ENCODE peak calls at places on chromosome 3, in ten cellular contexts. H, P, M, U, V, D, A, G, Z and W are unnamed samples.

GRCh38 chr3:124812291-124813265 is 74.6 kb downstream of the ITGB5 start:
- DNase-seq in H (peak; percentile 90), P (peak; percentile 84), M (no peak), U (peak; percentile 97), V (no peak), D (no peak), A (peak; percentile 92), G (peak; percentile 82), Z (no peak), W (no peak)

GRCh38 chr3:41508063-41508696 is 308.9 kb downstream of the CTNNB1 start:
- DNase-seq in H (peak; percentile 42), P (no peak), M (peak; percentile 46), U (peak; percentile 5), V (no peak), D (no peak), A (peak; percentile 77), G (peak; percentile 23), Z (no peak), W (no peak)

GRCh38 chr3:52225452-52226228 is at the start of gene TLR9:
- DNase-seq in H (no peak), P (no peak), M (no peak), U (no peak), V (no peak), D (peak; percentile 96), A (no peak), G (no peak), Z (peak; percentile 98), W (peak; percentile 52)

GRCh38 chr3:33115024-33115768 is 1.4 kb downstream of the CRTAP start:
- DNase-seq in H (peak; percentile 79), P (peak; percentile 79), M (peak; percentile 26), U (peak; percentile 96), V (no peak), D (peak; percentile 52), A (peak; percentile 50), G (peak; percentile 40), Z (peak; percentile 87), W (peak; percentile 27)

GRCh38 chr3:156483961-156484787 is 70.7 kb downstream of the SSR3 start:
- DNase-seq in H (peak; percentile 84), P (peak; percentile 38), M (no peak), U (peak; percentile 71), V (no peak), D (peak; percentile 74), A (peak; percentile 16), G (peak; percentile 8), Z (no peak), W (peak; percentile 88)

GRCh38 chr3:12187448-12188327 is 29.0 kb upstream of the TIMP4 start:
- DNase-seq in H (peak; percentile 67), P (no peak), M (no peak), U (peak; percentile 77), V (no peak), D (no peak), A (peak; percentile 23), G (no peak), Z (peak; percentile 48), W (no peak)

GRCh38 chr3:38604246-38604645 is 45.2 kb downstream of the SCN5A start:
- DNase-seq in H (no peak), P (no peak), M (no peak), U (no peak), V (no peak), D (no peak), A (no peak), G (no peak), Z (no peak), W (no peak)

GRCh38 chr3:124115279-124115678 is 123.4 kb upstream of the ROPN1 start:
- DNase-seq in H (no peak), P (no peak), M (no peak), U (no peak), V (no peak), D (no peak), A (no peak), G (no peak), Z (no peak), W (no peak)

GRCh38 chr3:12120374-12121140 is 38.2 kb downstream of the TIMP4 start:
- DNase-seq in H (no peak), P (no peak), M (no peak), U (no peak), V (no peak), D (peak; percentile 3), A (no peak), G (no peak), Z (no peak), W (peak; percentile 35)

GRCh38 chr3:48409291-48410201 is 20.3 kb downstream of the PLXNB1 start:
- DNase-seq in H (no peak), P (no peak), M (no peak), U (no peak), V (peak; percentile 10), D (no peak), A (no peak), G (no peak), Z (no peak), W (no peak)

GRCh38 chr3:31721709-31722108 is 189.0 kb downstream of the STT3B start:
- DNase-seq in H (no peak), P (peak; percentile 23), M (no peak), U (no peak), V (no peak), D (no peak), A (no peak), G (no peak), Z (no peak), W (no peak)

GRCh38 chr3:167631471-167631870 is 22.3 kb downstream of the WDR49 start:
- DNase-seq in H (no peak), P (no peak), M (no peak), U (no peak), V (no peak), D (no peak), A (no peak), G (no peak), Z (no peak), W (no peak)

GRCh38 chr3:167626490-167626889 is 27.3 kb downstream of the WDR49 start:
- DNase-seq in H (peak; percentile 30), P (peak; percentile 21), M (no peak), U (no peak), V (no peak), D (no peak), A (peak; percentile 16), G (no peak), Z (no peak), W (no peak)
- H3K27ac ChIP-seq in H (no peak overlapping the region), P (no peak overlapping the region), M (no peak overlapping the region), U (no peak overlapping the region), V (no peak overlapping the region), D (no peak overlapping the region), A (no peak overlapping the region), G (no peak overlapping the region), Z (no peak overlapping the region), W (no peak overlapping the region)

GRCh38 chr3:59248976-59249375 is 199.2 kb upstream of the CFAP20DC start:
- DNase-seq in H (peak; percentile 45), P (no peak), M (no peak), U (no peak), V (no peak), D (no peak), A (no peak), G (no peak), Z (no peak), W (no peak)

GRCh38 chr3:59245300-59245878 is 195.6 kb upstream of the CFAP20DC start:
- DNase-seq in H (peak; percentile 55), P (no peak), M (no peak), U (no peak), V (no peak), D (no peak), A (no peak), G (no peak), Z (no peak), W (no peak)

GRCh38 chr3:59245879-59246501 is 196.2 kb upstream of the CFAP20DC start:
- DNase-seq in H (peak; percentile 82), P (peak; percentile 18), M (no peak), U (peak; percentile 50), V (no peak), D (no peak), A (no peak), G (no peak), Z (no peak), W (no peak)

GRCh38 chr3:59246719-59247401 is 197.0 kb upstream of the CFAP20DC start:
- DNase-seq in H (peak; percentile 70), P (no peak), M (no peak), U (no peak), V (no peak), D (no peak), A (no peak), G (no peak), Z (no peak), W (no peak)

GRCh38 chr3:59247402-59247841 is 197.6 kb upstream of the CFAP20DC start:
- DNase-seq in H (peak; percentile 98), P (no peak), M (no peak), U (no peak), V (no peak), D (no peak), A (peak; percentile 50), G (no peak), Z (no peak), W (no peak)
- H3K9me2 ChIP-seq in H (no peaks in the 10 kb centered on the region), P (no peaks in the 10 kb centered on the region), M (peaks cover 5% of the 10 kb centered on the region), U (no peaks in the 10 kb centered on the region), V (no peaks in the 10 kb centered on the region), D (no peaks in the 10 kb centered on the region), A (no peaks in the 10 kb centered on the region), G (no peaks in the 10 kb centered on the region), Z (no peaks in the 10 kb centered on the region), W (no peaks in the 10 kb centered on the region)

DNA sequence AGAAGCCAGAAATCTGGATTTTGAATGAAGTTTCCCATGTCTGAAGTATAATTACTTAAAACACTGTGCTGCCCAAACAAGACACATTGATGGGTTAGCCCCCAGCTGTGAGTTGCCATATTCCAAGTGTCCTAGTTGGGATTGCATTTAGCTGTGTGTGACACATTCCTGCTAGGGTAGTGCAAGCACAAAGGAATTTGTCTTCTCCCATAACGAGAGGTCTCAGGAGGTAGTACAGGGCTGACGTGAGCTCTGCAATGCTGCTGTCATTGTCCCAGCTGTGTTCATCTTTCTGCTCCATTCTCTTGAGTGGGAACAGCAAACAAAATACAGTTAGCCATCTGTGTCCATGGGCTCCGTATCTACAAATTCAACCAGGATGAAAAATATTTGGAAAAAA is 63.6 kb downstream of the ABHD5 start:
- DNase-seq in H (peak; percentile 71), P (no peak), M (no peak), U (peak; percentile 56), V (no peak), D (no peak), A (no peak), G (no peak), Z (no peak), W (no peak)
- H3K27ac ChIP-seq in H (peak overlapping the region; percentile 47), P (no peak overlapping the region), M (no peak overlapping the region), U (peak overlapping the region; percentile 34), V (no peak overlapping the region), D (no peak overlapping the region), A (peak overlapping the region; percentile 59), G (no peak overlapping the region), Z (no peak overlapping the region), W (no peak overlapping the region)

DNA sequence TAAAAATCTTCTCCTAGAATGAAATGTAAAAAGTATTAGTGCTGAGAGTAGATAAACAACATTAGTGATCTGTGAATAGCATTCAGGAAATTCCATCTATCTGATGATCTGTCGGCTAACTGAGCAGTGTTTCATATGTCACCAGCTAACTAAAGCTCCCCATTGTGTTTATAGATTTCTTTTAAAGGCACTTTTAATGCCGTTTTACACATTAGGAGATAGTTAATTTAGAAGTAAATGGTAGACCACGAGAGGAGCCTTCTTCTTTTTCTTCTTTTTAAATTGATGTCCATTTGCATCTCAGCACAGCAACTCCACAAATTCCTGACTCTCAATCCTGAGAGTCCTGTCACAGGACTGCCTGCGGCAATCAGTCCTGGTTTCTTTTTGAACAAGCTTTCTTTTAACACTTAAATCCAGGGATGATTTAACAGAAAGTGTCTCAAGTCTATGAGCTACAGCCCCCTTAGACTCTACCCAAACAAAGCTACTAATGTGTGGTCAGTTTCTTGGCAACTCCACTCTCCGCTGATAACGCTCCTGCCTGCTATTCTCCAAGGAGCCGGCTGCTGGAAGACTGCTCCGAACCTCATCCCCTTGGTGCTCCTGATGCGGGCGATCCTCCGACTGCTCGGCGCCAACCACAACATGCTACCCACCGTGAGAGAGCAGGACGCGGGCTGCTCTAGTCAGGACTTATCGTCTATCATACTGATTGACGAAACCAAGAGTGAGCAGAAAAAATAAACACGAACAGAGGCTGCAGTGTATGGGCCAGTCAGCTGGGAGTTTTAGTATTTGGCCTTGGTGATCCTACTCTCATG is 421.4 kb downstream of the MECOM start:
- DNase-seq in H (no peak), P (peak; percentile 33), M (peak; percentile 70), U (peak; percentile 61), V (peak; percentile 6), D (no peak), A (peak; percentile 33), G (no peak), Z (peak; percentile 27), W (no peak)
- H3K9me2 ChIP-seq in H (no peaks in the 10 kb centered on the region), P (peaks cover 3% of the 10 kb centered on the region), M (no peaks in the 10 kb centered on the region), U (no peaks in the 10 kb centered on the region), V (no peaks in the 10 kb centered on the region), D (no peaks in the 10 kb centered on the region), A (no peaks in the 10 kb centered on the region), G (no peaks in the 10 kb centered on the region), Z (no peaks in the 10 kb centered on the region), W (no peaks in the 10 kb centered on the region)